ENCODE peak calls at places on chromosomes 16 and 17, in seven cellular contexts. C is adipocyte, L is IMR-90, I is kidney, H is GM23248, M is H9, D is GM12878. R is an unnamed sample.

GRCh38 chr16:68404736-68405345 is 43.5 kb downstream of the SMPD3 start:
- DNase-seq in D (no peak), C (no peak), M (no peak), I (no peak), H (no peak), L (no peak), R (peak; percentile 89)

GRCh38 chr17:68103148-68103547 is 67.6 kb downstream of the KPNA2 start:
- DNase-seq in C (peak; percentile 10), L (no peak), M (no peak), H (no peak), D (no peak), I (no peak), R (no peak)

GRCh38 chr16:82730901-82731300 is 104.1 kb downstream of the CDH13 start:
- DNase-seq in M (no peak), I (no peak), C (peak; percentile 65), L (no peak), D (no peak), H (no peak), R (no peak)

GRCh38 chr17:39738568-39738901 is 797 bp downstream of the GRB7 start:
- DNase-seq in L (no peak), H (no peak), C (no peak), I (peak; percentile 74), M (peak; percentile 75), D (no peak), R (peak; percentile 52)

GRCh38 chr17:35893751-35894150 is 13.6 kb upstream of the CCL5 start:
- DNase-seq in M (no peak), D (no peak), C (no peak), L (no peak), H (no peak), I (no peak), R (no peak)

GRCh38 chr17:58680038-58680369 is 11.8 kb downstream of the TEX14 start:
- DNase-seq in H (no peak), L (no peak), M (peak; percentile 15), C (no peak), D (no peak), I (peak; percentile 3), R (peak; percentile 86)

GRCh38 chr16:75099738-75100615 is 16.6 kb downstream of the LDHD start:
- DNase-seq in I (peak; percentile 76), L (no peak), D (no peak), M (no peak), C (no peak), H (no peak), R (no peak)

GRCh38 chr17:78315355-78316114 is 44.3 kb downstream of the SOCS3 start:
- DNase-seq in L (peak; percentile 92), D (peak; percentile 33), C (peak; percentile 91), I (peak; percentile 97), H (peak; percentile 95), M (no peak), R (no peak)

GRCh38 chr17:54899201-54899600 is 1.5 kb upstream of the TOM1L1 start:
- DNase-seq in I (no peak), M (no peak), D (no peak), H (peak; percentile 6), L (no peak), C (no peak), R (peak; percentile 6)

GRCh38 chr16:27921134-27921533 is 142.4 kb downstream of the GSG1L start:
- DNase-seq in C (no peak), L (no peak), D (no peak), H (no peak), I (no peak), M (no peak), R (no peak)

DNA sequence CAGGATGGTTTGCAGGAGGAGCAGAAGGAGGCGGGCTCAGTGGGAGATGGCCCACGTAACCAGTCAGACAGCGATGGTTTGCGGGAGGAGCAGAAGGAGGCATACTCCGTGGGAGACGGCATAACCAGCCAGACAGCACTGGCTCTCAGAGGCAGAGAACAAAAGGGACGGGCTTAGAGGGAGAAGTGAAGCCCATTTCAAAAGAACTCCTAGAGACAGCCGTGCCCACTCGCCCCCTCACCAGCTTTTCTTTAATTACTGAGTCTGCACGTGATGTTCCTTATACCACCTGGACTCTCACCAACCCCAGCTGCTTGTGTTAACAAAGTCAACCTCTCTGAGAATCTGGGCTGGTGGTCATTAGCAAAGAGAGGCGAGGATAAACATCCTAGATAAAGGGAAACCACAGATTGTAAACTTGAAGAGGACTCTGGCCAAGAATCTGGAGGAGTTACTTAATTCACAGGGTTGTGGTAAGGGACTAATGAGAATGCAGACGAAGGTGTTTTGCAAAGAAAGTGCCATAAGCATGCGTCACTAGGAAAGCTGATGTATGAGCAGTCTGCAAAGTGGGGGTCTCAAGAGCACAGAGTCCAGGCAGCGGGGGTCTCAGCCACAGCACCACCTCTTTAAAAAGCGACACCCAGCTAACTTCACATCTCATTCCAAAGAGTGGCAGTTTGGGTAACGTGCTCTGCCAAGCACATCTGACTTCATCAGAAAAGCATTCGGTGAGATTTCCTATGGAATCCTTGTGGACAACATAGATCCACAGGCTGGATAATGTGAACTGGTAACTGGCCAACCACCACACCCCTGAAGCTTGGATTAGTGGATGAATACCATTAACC is 51.7 kb downstream of the NXN start:
- DNase-seq in I (no peak), D (no peak), H (peak; percentile 94), M (no peak), L (peak; percentile 97), C (peak; percentile 90), R (peak; percentile 23)
- H3K9ac ChIP-seq in I (no peak overlapping the region), D (no peak overlapping the region), H (peak overlapping the region; percentile 58), M (no peak overlapping the region), L (peak overlapping the region; percentile 40), C (no peak overlapping the region), R (no peak overlapping the region)

GRCh38 chr17:2564876-2565275 is 28.6 kb upstream of the PAFAH1B1 start:
- DNase-seq in I (no peak), H (no peak), C (no peak), L (no peak), D (no peak), M (no peak), R (peak; percentile 20)

GRCh38 chr17:2562162-2562858 is 31.1 kb upstream of the PAFAH1B1 start:
- DNase-seq in M (no peak), D (no peak), H (no peak), C (no peak), L (no peak), I (no peak), R (no peak)

GRCh38 chr17:2560658-2561057 is 32.8 kb upstream of the PAFAH1B1 start:
- DNase-seq in M (no peak), C (no peak), I (no peak), D (no peak), L (no peak), H (no peak), R (no peak)

GRCh38 chr17:2563543-2563942 is 29.9 kb upstream of the PAFAH1B1 start:
- DNase-seq in C (no peak), L (no peak), D (no peak), I (no peak), H (no peak), M (no peak), R (no peak)

DNA sequence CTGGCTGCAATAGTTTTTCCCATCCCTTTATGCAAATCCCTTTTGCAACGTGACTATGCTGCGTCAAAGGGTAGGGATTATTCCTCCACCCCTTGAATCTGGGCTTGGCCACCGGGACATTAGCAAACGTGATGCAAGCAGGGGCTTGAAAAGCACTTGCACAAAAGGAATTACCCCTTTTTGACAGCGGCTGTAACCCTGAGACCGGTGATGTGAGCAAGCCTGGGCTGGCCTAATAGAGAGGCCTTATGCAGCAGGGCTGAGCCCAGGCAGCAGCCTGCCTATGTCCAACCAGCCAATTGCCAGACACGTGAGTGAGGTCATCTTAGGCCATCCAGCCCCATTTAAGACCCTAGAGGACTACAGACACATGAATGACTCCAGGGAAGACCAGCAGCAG is 30.4 kb upstream of the PAFAH1B1 start:
- DNase-seq in D (no peak), M (no peak), C (no peak), L (no peak), I (no peak), H (no peak), R (no peak)
- H3K9ac ChIP-seq in D (no peak overlapping the region), M (no peak overlapping the region), C (no peak overlapping the region), L (no peak overlapping the region), I (no peak overlapping the region), H (no peak overlapping the region), R (no peak overlapping the region)

GRCh38 chr16:47490471-47490870 is 29.3 kb downstream of the PHKB start:
- DNase-seq in M (no peak), I (no peak), C (no peak), L (no peak), H (no peak), D (no peak), R (no peak)
- H3K9ac ChIP-seq in M (no peak overlapping the region), I (no peak overlapping the region), C (no peak overlapping the region), L (no peak overlapping the region), H (no peak overlapping the region), D (no peak overlapping the region), R (no peak overlapping the region)

DNA sequence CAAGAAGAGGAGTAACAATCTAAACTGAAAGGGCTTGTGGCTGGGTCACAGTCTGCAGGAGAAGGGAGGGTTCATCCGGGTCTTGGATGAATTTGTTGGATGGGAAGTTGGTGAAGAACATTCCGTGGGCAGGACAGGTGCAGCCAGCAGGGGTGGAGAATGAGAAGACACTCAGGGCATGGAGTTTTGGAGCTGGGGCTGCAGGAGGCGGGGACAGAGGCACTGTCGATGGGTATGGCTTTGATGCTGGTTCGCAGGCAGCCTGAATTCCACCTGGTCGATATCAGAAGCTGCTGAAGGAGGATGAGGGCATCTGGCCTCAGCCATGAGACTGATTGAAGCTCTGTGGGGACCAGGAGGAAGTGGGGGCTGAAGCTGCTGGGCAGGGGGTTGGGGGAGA is 36.1 kb upstream of the CBFA2T3 start:
- DNase-seq in D (no peak), L (no peak), M (no peak), H (no peak), I (no peak), C (no peak), R (no peak)
- H3K9ac ChIP-seq in D (no peak overlapping the region), L (no peak overlapping the region), M (no peak overlapping the region), H (no peak overlapping the region), I (no peak overlapping the region), C (no peak overlapping the region), R (no peak overlapping the region)

GRCh38 chr16:87966685-87967185 is 15.5 kb downstream of the BANP start:
- DNase-seq in L (no peak), D (no peak), H (peak; percentile 60), C (peak; percentile 36), M (no peak), I (no peak), R (no peak)

GRCh38 chr16:87965973-87966667 is 14.9 kb downstream of the BANP start:
- DNase-seq in C (peak; percentile 67), D (no peak), L (peak; percentile 49), M (no peak), I (no peak), H (peak; percentile 68), R (no peak)

GRCh38 chr16:87970206-87970605 is 19.0 kb downstream of the BANP start:
- DNase-seq in M (no peak), H (peak; percentile 60), C (peak; percentile 52), L (peak; percentile 69), D (no peak), I (no peak), R (no peak)

GRCh38 chr16:87965417-87965816 is 14.2 kb downstream of the BANP start:
- DNase-seq in C (no peak), D (no peak), L (no peak), H (no peak), M (peak; percentile 50), I (no peak), R (no peak)

GRCh38 chr16:87968541-87968940 is 17.3 kb downstream of the BANP start:
- DNase-seq in D (no peak), I (no peak), H (peak; percentile 80), M (no peak), L (peak; percentile 93), C (peak; percentile 83), R (no peak)
- H3K9ac ChIP-seq in D (no peak overlapping the region), I (no peak overlapping the region), H (peak overlapping the region; percentile 53), M (no peak overlapping the region), L (no peak overlapping the region), C (no peak overlapping the region), R (no peak overlapping the region)